ENCODE peak calls at places on chromosomes 3 and 15, in eight cellular contexts. Z is choroid plexus epithelial cell; K is stimulated activated CD8-positive, alpha-beta memory T cell treated with anti-CD3 and anti-CD28 coated beads, Interleukin-4, amount 100 ng/mL, for 48 hours; I is tibial artery; C is RPMI8226; P is GM18507; N is retinal pigment epithelial cell; J is ureter. S is an unnamed sample.

GRCh38 chr3:89067736-89068135 is 39.7 kb upstream of the EPHA3 start:
- DNase-seq in Z (no peak), K (no peak), I (no peak), C (no peak), P (no peak), N (no peak), J (no peak), S (no peak)

GRCh38 chr15:95174880-95175279 is 943.5 kb downstream of the MCTP2 start:
- DNase-seq in Z (peak), K (no peak), I (no peak), C (no peak), P (no peak), N (no peak), J (no peak), S (no peak)

GRCh38 chr3:177793451-177793850 is 596.2 kb upstream of the TBL1XR1 start:
- DNase-seq in Z (no peak), K (no peak), I (no peak), C (no peak), P (no peak), N (no peak), J (no peak), S (no peak)

GRCh38 chr15:98727115-98728040 is 79.0 kb downstream of the IGF1R start:
- DNase-seq in Z (peak), K (no peak), I (peak), C (no peak), P (no peak), N (peak), J (peak), S (no peak)

GRCh38 chr3:81308296-81308695 is 453.1 kb downstream of the GBE1 start:
- DNase-seq in Z (peak), K (no peak), I (no peak), C (no peak), P (no peak), N (no peak), J (no peak), S (no peak)

GRCh38 chr3:122235147-122235546 is 51.7 kb downstream of the CASR start:
- DNase-seq in Z (no peak), K (no peak), I (no peak), C (no peak), P (no peak), N (no peak), J (no peak), S (no peak)

GRCh38 chr3:74630602-74631001 is 16.1 kb upstream of the CNTN3 start:
- DNase-seq in Z (peak), K (no peak), I (no peak), C (no peak), P (no peak), N (no peak), J (no peak), S (no peak)

GRCh38 chr15:39312984-39313383 is 267.9 kb upstream of the THBS1 start:
- DNase-seq in Z (no peak), K (no peak), I (no peak), C (no peak), P (no peak), N (no peak), J (no peak), S (no peak)

GRCh38 chr3:30331519-30331918 is 274.9 kb upstream of the TGFBR2 start:
- DNase-seq in Z (no peak), K (no peak), I (no peak), C (no peak), P (no peak), N (no peak), J (no peak), S (no peak)

GRCh38 chr3:128145279-128145678 is 8.0 kb upstream of the EEFSEC start:
- DNase-seq in Z (no peak), K (no peak), I (no peak), C (peak), P (no peak), N (no peak), J (no peak), S (no peak)

GRCh38 chr15:85742186-85742751 is 52.5 kb downstream of the KLHL25 start:
- DNase-seq in Z (peak), K (peak), I (no peak), C (no peak), P (no peak), N (no peak), J (peak), S (no peak)

GRCh38 chr15:59315914-59316428 is 56.7 kb downstream of the MYO1E start:
- DNase-seq in Z (peak), K (no peak), I (peak), C (no peak), P (no peak), N (peak), J (no peak), S (no peak)

GRCh38 chr3:59772416-59773408 is 722.9 kb upstream of the CFAP20DC start:
- DNase-seq in Z (no peak), K (peak), I (no peak), C (no peak), P (no peak), N (no peak), J (no peak), S (peak)

GRCh38 chr3:49804141-49805041 is 1.3 kb downstream of the INKA1 start:
- DNase-seq in Z (no peak), K (no peak), I (no peak), C (no peak), P (no peak), N (no peak), J (no peak), S (no peak)

GRCh38 chr15:92439311-92439710 is 45.6 kb downstream of the ST8SIA2 start:
- DNase-seq in Z (no peak), K (no peak), I (no peak), C (no peak), P (no peak), N (no peak), J (no peak), S (no peak)

GRCh38 chr15:77496710-77497107 is 76.0 kb downstream of the HMG20A start:
- DNase-seq in Z (peak), K (peak), I (peak), C (peak), P (peak), N (peak), J (peak), S (peak)

GRCh38 chr3:108021533-108021932 is 69.3 kb downstream of the CD47 start:
- DNase-seq in Z (no peak), K (no peak), I (no peak), C (no peak), P (no peak), N (no peak), J (no peak), S (no peak)